ENCODE peak calls at places on chromosome 20, in seven cellular contexts. X is Peyer's patch, K is adrenal gland, F is breast epithelium, T is stomach, R is testis, M is body of pancreas. Q is an unnamed sample.

GRCh38 chr20:13029687-13030510 is 21.1 kb downstream of the SPTLC3 start:
- DNase-seq in X (no peak), K (peak; percentile 62), F (peak; percentile 81), T (peak; percentile 26), R (no peak), M (no peak), Q (no peak)

GRCh38 chr20:8749986-8750385 is 318.9 kb upstream of the PLCB4 start:
- DNase-seq in X (no peak), K (no peak), F (no peak), T (no peak), R (no peak), M (no peak), Q (no peak)

GRCh38 chr20:24577271-24577909 is 108.0 kb downstream of the SYNDIG1 start:
- DNase-seq in X (no peak), K (no peak), F (no peak), T (no peak), R (no peak), M (no peak), Q (no peak)

GRCh38 chr20:6362245-6362644 is 239.4 kb upstream of the FERMT1 start:
- DNase-seq in X (no peak), K (no peak), F (no peak), T (no peak), R (no peak), M (no peak), Q (no peak)

GRCh38 chr20:58693226-58694006 is 816 bp downstream of the NPEPL1 start:
- DNase-seq in X (peak; percentile 63), K (peak; percentile 23), F (no peak), T (peak; percentile 26), R (peak; percentile 33), M (peak; percentile 34), Q (no peak)

GRCh38 chr20:60053813-60054190 is 95.6 kb downstream of the CDH26 start:
- DNase-seq in X (no peak), K (no peak), F (no peak), T (no peak), R (no peak), M (no peak), Q (no peak)

GRCh38 chr20:9177278-9177677 is 108.4 kb downstream of the PLCB4 start:
- DNase-seq in X (no peak), K (no peak), F (no peak), T (no peak), R (no peak), M (no peak), Q (no peak)

GRCh38 chr20:63701329-63702035 is 5.0 kb downstream of the TNFRSF6B start:
- DNase-seq in X (no peak), K (no peak), F (no peak), T (no peak), R (no peak), M (no peak), Q (no peak)

GRCh38 chr20:63383556-63383955 is 22.4 kb upstream of the CHRNA4 start:
- DNase-seq in X (no peak), K (no peak), F (no peak), T (no peak), R (no peak), M (no peak), Q (no peak)

GRCh38 chr20:23363257-23363649 is 1.3 kb downstream of the GZF1 start:
- DNase-seq in X (no peak), K (peak; percentile 67), F (no peak), T (no peak), R (peak; percentile 34), M (no peak), Q (no peak)
- TF ChIP-seq POLR2A in X (no peak), K (peak; percentile 16), F (no peak), T (no peak), R (no peak), M (no peak), Q (no peak)

DNA sequence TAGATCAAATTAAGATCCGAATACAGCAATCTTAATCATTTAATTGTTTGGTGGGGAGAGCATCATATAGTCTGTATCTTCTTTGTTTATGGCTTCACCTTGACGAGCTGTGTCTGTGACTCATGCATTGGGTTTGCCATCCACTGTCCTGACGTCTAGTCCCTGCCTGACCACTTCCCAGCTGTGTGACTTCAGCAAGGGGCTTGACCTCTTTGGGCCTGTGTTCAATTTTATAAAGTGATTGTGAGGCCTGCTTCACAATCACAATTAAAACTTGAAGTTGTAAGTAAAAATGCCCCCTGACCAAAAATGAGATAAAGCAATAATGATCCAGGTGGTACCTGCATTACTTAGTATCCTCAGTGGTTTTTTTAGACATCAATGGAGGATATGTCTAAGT is 209.2 kb downstream of the ZNF217 start:
- DNase-seq in X (no peak), K (peak; percentile 9), F (no peak), T (no peak), R (no peak), M (no peak), Q (no peak)
- H3K36me3 ChIP-seq in X (no peaks in the 10 kb centered on the region), K (no peaks in the 10 kb centered on the region), F (no peaks in the 10 kb centered on the region), T (no peaks in the 10 kb centered on the region), R (no peaks in the 10 kb centered on the region), M (no peaks in the 10 kb centered on the region), Q (no peaks in the 10 kb centered on the region)

GRCh38 chr20:62046431-62046830 is 19.2 kb downstream of the TAF4 start:
- DNase-seq in X (no peak), K (no peak), F (no peak), T (no peak), R (no peak), M (no peak), Q (no peak)

GRCh38 chr20:62048346-62048761 is 17.3 kb downstream of the TAF4 start:
- DNase-seq in X (peak; percentile 14), K (no peak), F (no peak), T (no peak), R (no peak), M (no peak), Q (no peak)

GRCh38 chr20:62048821-62049291 is 16.8 kb downstream of the TAF4 start:
- DNase-seq in X (peak; percentile 25), K (no peak), F (no peak), T (no peak), R (no peak), M (no peak), Q (no peak)

GRCh38 chr20:62049342-62050165 is 16.1 kb downstream of the TAF4 start:
- DNase-seq in X (peak; percentile 31), K (no peak), F (no peak), T (no peak), R (no peak), M (no peak), Q (no peak)

GRCh38 chr20:62047666-62048345 is 17.9 kb downstream of the TAF4 start:
- DNase-seq in X (peak; percentile 21), K (no peak), F (no peak), T (no peak), R (no peak), M (no peak), Q (no peak)
- H3K4me1 ChIP-seq in X (no peaks in the 10 kb centered on the region), K (peaks cover 19% of the 10 kb centered on the region), F (no peaks in the 10 kb centered on the region), T (peaks cover 28% of the 10 kb centered on the region), R (peaks cover 12% of the 10 kb centered on the region), M (peaks cover 14% of the 10 kb centered on the region), Q (no peaks in the 10 kb centered on the region)

GRCh38 chr20:48817367-48818030 is 10.3 kb downstream of the PREX1 start:
- DNase-seq in X (no peak), K (peak; percentile 60), F (no peak), T (no peak), R (no peak), M (no peak), Q (no peak)

GRCh38 chr20:48819813-48820648 is 7.8 kb downstream of the PREX1 start:
- DNase-seq in X (no peak), K (no peak), F (no peak), T (no peak), R (no peak), M (no peak), Q (no peak)

GRCh38 chr20:48818031-48818370 is 9.8 kb downstream of the PREX1 start:
- DNase-seq in X (no peak), K (no peak), F (no peak), T (no peak), R (no peak), M (no peak), Q (no peak)

GRCh38 chr20:48819089-48819488 is 8.7 kb downstream of the PREX1 start:
- DNase-seq in X (no peak), K (no peak), F (no peak), T (no peak), R (no peak), M (no peak), Q (no peak)

GRCh38 chr20:48818481-48818987 is 9.3 kb downstream of the PREX1 start:
- DNase-seq in X (no peak), K (no peak), F (no peak), T (no peak), R (no peak), M (no peak), Q (no peak)
- TF ChIP-seq POLR2A in X (no peak), K (no peak), F (no peak), T (no peak), R (no peak), M (no peak), Q (no peak)

GRCh38 chr20:3970016-3970415 is 45.3 kb downstream of the RNF24 start:
- DNase-seq in X (peak; percentile 55), K (no peak), F (no peak), T (no peak), R (no peak), M (no peak), Q (no peak)

GRCh38 chr20:3971145-3971544 is 44.2 kb downstream of the RNF24 start:
- DNase-seq in X (no peak), K (no peak), F (no peak), T (no peak), R (no peak), M (no peak), Q (no peak)

GRCh38 chr20:3972161-3972560 is 43.2 kb downstream of the RNF24 start:
- DNase-seq in X (no peak), K (no peak), F (no peak), T (no peak), R (no peak), M (no peak), Q (no peak)

GRCh38 chr20:3973705-3974104 is 41.7 kb downstream of the RNF24 start:
- DNase-seq in X (no peak), K (peak; percentile 19), F (no peak), T (no peak), R (no peak), M (no peak), Q (no peak)
- H3K36me3 ChIP-seq in X (no peaks in the 10 kb centered on the region), K (no peaks in the 10 kb centered on the region), F (no peaks in the 10 kb centered on the region), T (peaks cover 4% of the 10 kb centered on the region), R (no peaks in the 10 kb centered on the region), M (no peaks in the 10 kb centered on the region), Q (no peaks in the 10 kb centered on the region)

Q was measured in uterus.